ENCODE peak calls at places on chromosomes 6 and 20, in nine cellular contexts. One of them, this sample, is unnamed.

GRCh38 chr6:118799826-118800225 is 94.1 kb upstream of the ASF1A start:
- ATAC-seq in activated B cell treated with CpG ODN at 0.5 μM for 24 hours: no peak
- ATAC-seq in upper lobe of left lung: no peak
- ATAC-seq in left ventricle myocardium superior: no peak
- ATAC-seq in central memory CD8-positive, alpha-beta T cell: no peak
- ATAC-seq in stimulated activated naive B cell treated with anti-CD40 and anti-IgM and Interleukin-4, amounts not matched to agents 10 μg/mL and 1 μg/mL and 100 μg/mL, for 72 hours: no peak
- ATAC-seq in omental fat pad: no peak
- ATAC-seq in psoas muscle: no peak
- ATAC-seq in activated naive CD4-positive, alpha-beta T cell treated with anti-CD3 and anti-CD28 coated beads, Interleukin-2, amount 50 U/mL, for 72 hours: no peak
- ATAC-seq in this sample: no peak

GRCh38 chr20:62733891-62734290 is 25.3 kb downstream of the NTSR1 start:
- ATAC-seq in activated B cell treated with CpG ODN at 0.5 μM for 24 hours: no peak
- ATAC-seq in upper lobe of left lung: no peak
- ATAC-seq in left ventricle myocardium superior: no peak
- ATAC-seq in central memory CD8-positive, alpha-beta T cell: no peak
- ATAC-seq in stimulated activated naive B cell treated with anti-CD40 and anti-IgM and Interleukin-4, amounts not matched to agents 10 μg/mL and 1 μg/mL and 100 μg/mL, for 72 hours: no peak
- ATAC-seq in omental fat pad: no peak
- ATAC-seq in psoas muscle: no peak
- ATAC-seq in activated naive CD4-positive, alpha-beta T cell treated with anti-CD3 and anti-CD28 coated beads, Interleukin-2, amount 50 U/mL, for 72 hours: no peak
- ATAC-seq in this sample: no peak

GRCh38 chr20:10359621-10360040 is 74.4 kb downstream of the MKKS start:
- ATAC-seq in activated B cell treated with CpG ODN at 0.5 μM for 24 hours: no peak
- ATAC-seq in upper lobe of left lung: no peak
- ATAC-seq in left ventricle myocardium superior: peak
- ATAC-seq in central memory CD8-positive, alpha-beta T cell: no peak
- ATAC-seq in stimulated activated naive B cell treated with anti-CD40 and anti-IgM and Interleukin-4, amounts not matched to agents 10 μg/mL and 1 μg/mL and 100 μg/mL, for 72 hours: no peak
- ATAC-seq in omental fat pad: no peak
- ATAC-seq in psoas muscle: no peak
- ATAC-seq in activated naive CD4-positive, alpha-beta T cell treated with anti-CD3 and anti-CD28 coated beads, Interleukin-2, amount 50 U/mL, for 72 hours: no peak
- ATAC-seq in this sample: no peak

GRCh38 chr6:9139762-9140161 is 704.4 kb upstream of the SLC35B3 start:
- ATAC-seq in activated B cell treated with CpG ODN at 0.5 μM for 24 hours: no peak
- ATAC-seq in upper lobe of left lung: no peak
- ATAC-seq in left ventricle myocardium superior: no peak
- ATAC-seq in central memory CD8-positive, alpha-beta T cell: no peak
- ATAC-seq in stimulated activated naive B cell treated with anti-CD40 and anti-IgM and Interleukin-4, amounts not matched to agents 10 μg/mL and 1 μg/mL and 100 μg/mL, for 72 hours: no peak
- ATAC-seq in omental fat pad: no peak
- ATAC-seq in psoas muscle: no peak
- ATAC-seq in activated naive CD4-positive, alpha-beta T cell treated with anti-CD3 and anti-CD28 coated beads, Interleukin-2, amount 50 U/mL, for 72 hours: no peak
- ATAC-seq in this sample: no peak

GRCh38 chr20:56223352-56223751 is 25.2 kb upstream of the MC3R start:
- ATAC-seq in activated B cell treated with CpG ODN at 0.5 μM for 24 hours: no peak
- ATAC-seq in upper lobe of left lung: no peak
- ATAC-seq in left ventricle myocardium superior: no peak
- ATAC-seq in central memory CD8-positive, alpha-beta T cell: no peak
- ATAC-seq in stimulated activated naive B cell treated with anti-CD40 and anti-IgM and Interleukin-4, amounts not matched to agents 10 μg/mL and 1 μg/mL and 100 μg/mL, for 72 hours: no peak
- ATAC-seq in omental fat pad: no peak
- ATAC-seq in psoas muscle: no peak
- ATAC-seq in activated naive CD4-positive, alpha-beta T cell treated with anti-CD3 and anti-CD28 coated beads, Interleukin-2, amount 50 U/mL, for 72 hours: no peak
- ATAC-seq in this sample: no peak

GRCh38 chr20:41513829-41514228 is 104.3 kb downstream of the CHD6 start:
- ATAC-seq in activated B cell treated with CpG ODN at 0.5 μM for 24 hours: no peak
- ATAC-seq in upper lobe of left lung: no peak
- ATAC-seq in left ventricle myocardium superior: peak
- ATAC-seq in central memory CD8-positive, alpha-beta T cell: no peak
- ATAC-seq in stimulated activated naive B cell treated with anti-CD40 and anti-IgM and Interleukin-4, amounts not matched to agents 10 μg/mL and 1 μg/mL and 100 μg/mL, for 72 hours: no peak
- ATAC-seq in omental fat pad: no peak
- ATAC-seq in psoas muscle: no peak
- ATAC-seq in activated naive CD4-positive, alpha-beta T cell treated with anti-CD3 and anti-CD28 coated beads, Interleukin-2, amount 50 U/mL, for 72 hours: no peak
- ATAC-seq in this sample: no peak

GRCh38 chr6:81838031-81838430 is 85.5 kb upstream of the TENT5A start:
- ATAC-seq in activated B cell treated with CpG ODN at 0.5 μM for 24 hours: no peak
- ATAC-seq in upper lobe of left lung: peak
- ATAC-seq in left ventricle myocardium superior: peak
- ATAC-seq in central memory CD8-positive, alpha-beta T cell: no peak
- ATAC-seq in stimulated activated naive B cell treated with anti-CD40 and anti-IgM and Interleukin-4, amounts not matched to agents 10 μg/mL and 1 μg/mL and 100 μg/mL, for 72 hours: no peak
- ATAC-seq in omental fat pad: peak
- ATAC-seq in psoas muscle: no peak
- ATAC-seq in activated naive CD4-positive, alpha-beta T cell treated with anti-CD3 and anti-CD28 coated beads, Interleukin-2, amount 50 U/mL, for 72 hours: no peak
- ATAC-seq in this sample: no peak

GRCh38 chr20:46575394-46575793 is 24.9 kb upstream of the OCSTAMP start:
- ATAC-seq in activated B cell treated with CpG ODN at 0.5 μM for 24 hours: no peak
- ATAC-seq in upper lobe of left lung: no peak
- ATAC-seq in left ventricle myocardium superior: no peak
- ATAC-seq in central memory CD8-positive, alpha-beta T cell: no peak
- ATAC-seq in stimulated activated naive B cell treated with anti-CD40 and anti-IgM and Interleukin-4, amounts not matched to agents 10 μg/mL and 1 μg/mL and 100 μg/mL, for 72 hours: no peak
- ATAC-seq in omental fat pad: no peak
- ATAC-seq in psoas muscle: no peak
- ATAC-seq in activated naive CD4-positive, alpha-beta T cell treated with anti-CD3 and anti-CD28 coated beads, Interleukin-2, amount 50 U/mL, for 72 hours: no peak
- ATAC-seq in this sample: no peak

GRCh38 chr6:167795874-167796667 is 30.6 kb upstream of the AFDN start:
- ATAC-seq in activated B cell treated with CpG ODN at 0.5 μM for 24 hours: no peak
- ATAC-seq in upper lobe of left lung: peak
- ATAC-seq in left ventricle myocardium superior: peak
- ATAC-seq in central memory CD8-positive, alpha-beta T cell: no peak
- ATAC-seq in stimulated activated naive B cell treated with anti-CD40 and anti-IgM and Interleukin-4, amounts not matched to agents 10 μg/mL and 1 μg/mL and 100 μg/mL, for 72 hours: peak
- ATAC-seq in omental fat pad: peak
- ATAC-seq in psoas muscle: peak
- ATAC-seq in activated naive CD4-positive, alpha-beta T cell treated with anti-CD3 and anti-CD28 coated beads, Interleukin-2, amount 50 U/mL, for 72 hours: no peak
- ATAC-seq in this sample: no peak

GRCh38 chr20:41300906-41301305 is 16.6 kb downstream of the ZHX3 start:
- ATAC-seq in activated B cell treated with CpG ODN at 0.5 μM for 24 hours: no peak
- ATAC-seq in upper lobe of left lung: no peak
- ATAC-seq in left ventricle myocardium superior: no peak
- ATAC-seq in central memory CD8-positive, alpha-beta T cell: no peak
- ATAC-seq in stimulated activated naive B cell treated with anti-CD40 and anti-IgM and Interleukin-4, amounts not matched to agents 10 μg/mL and 1 μg/mL and 100 μg/mL, for 72 hours: peak
- ATAC-seq in omental fat pad: no peak
- ATAC-seq in psoas muscle: no peak
- ATAC-seq in activated naive CD4-positive, alpha-beta T cell treated with anti-CD3 and anti-CD28 coated beads, Interleukin-2, amount 50 U/mL, for 72 hours: no peak
- ATAC-seq in this sample: no peak

GRCh38 chr20:52291109-52291508 is 99.5 kb upstream of the ZFP64 start:
- ATAC-seq in activated B cell treated with CpG ODN at 0.5 μM for 24 hours: no peak
- ATAC-seq in upper lobe of left lung: no peak
- ATAC-seq in left ventricle myocardium superior: no peak
- ATAC-seq in central memory CD8-positive, alpha-beta T cell: no peak
- ATAC-seq in stimulated activated naive B cell treated with anti-CD40 and anti-IgM and Interleukin-4, amounts not matched to agents 10 μg/mL and 1 μg/mL and 100 μg/mL, for 72 hours: no peak
- ATAC-seq in omental fat pad: no peak
- ATAC-seq in psoas muscle: no peak
- ATAC-seq in activated naive CD4-positive, alpha-beta T cell treated with anti-CD3 and anti-CD28 coated beads, Interleukin-2, amount 50 U/mL, for 72 hours: no peak
- ATAC-seq in this sample: no peak

GRCh38 chr20:36399147-36399968 is 93.2 kb downstream of the DLGAP4 start:
- ATAC-seq in activated B cell treated with CpG ODN at 0.5 μM for 24 hours: no peak
- ATAC-seq in upper lobe of left lung: no peak
- ATAC-seq in left ventricle myocardium superior: no peak
- ATAC-seq in central memory CD8-positive, alpha-beta T cell: peak
- ATAC-seq in stimulated activated naive B cell treated with anti-CD40 and anti-IgM and Interleukin-4, amounts not matched to agents 10 μg/mL and 1 μg/mL and 100 μg/mL, for 72 hours: peak
- ATAC-seq in omental fat pad: no peak
- ATAC-seq in psoas muscle: no peak
- ATAC-seq in activated naive CD4-positive, alpha-beta T cell treated with anti-CD3 and anti-CD28 coated beads, Interleukin-2, amount 50 U/mL, for 72 hours: peak
- ATAC-seq in this sample: peak

GRCh38 chr20:23068283-23068682 is 17.8 kb downstream of the CD93 start:
- ATAC-seq in activated B cell treated with CpG ODN at 0.5 μM for 24 hours: no peak
- ATAC-seq in upper lobe of left lung: no peak
- ATAC-seq in left ventricle myocardium superior: no peak
- ATAC-seq in central memory CD8-positive, alpha-beta T cell: no peak
- ATAC-seq in stimulated activated naive B cell treated with anti-CD40 and anti-IgM and Interleukin-4, amounts not matched to agents 10 μg/mL and 1 μg/mL and 100 μg/mL, for 72 hours: no peak
- ATAC-seq in omental fat pad: no peak
- ATAC-seq in psoas muscle: no peak
- ATAC-seq in activated naive CD4-positive, alpha-beta T cell treated with anti-CD3 and anti-CD28 coated beads, Interleukin-2, amount 50 U/mL, for 72 hours: no peak
- ATAC-seq in this sample: no peak

GRCh38 chr20:51463560-51463959 is 79.0 kb downstream of the NFATC2 start:
- ATAC-seq in activated B cell treated with CpG ODN at 0.5 μM for 24 hours: no peak
- ATAC-seq in upper lobe of left lung: no peak
- ATAC-seq in left ventricle myocardium superior: no peak
- ATAC-seq in central memory CD8-positive, alpha-beta T cell: no peak
- ATAC-seq in stimulated activated naive B cell treated with anti-CD40 and anti-IgM and Interleukin-4, amounts not matched to agents 10 μg/mL and 1 μg/mL and 100 μg/mL, for 72 hours: no peak
- ATAC-seq in omental fat pad: no peak
- ATAC-seq in psoas muscle: no peak
- ATAC-seq in activated naive CD4-positive, alpha-beta T cell treated with anti-CD3 and anti-CD28 coated beads, Interleukin-2, amount 50 U/mL, for 72 hours: peak
- ATAC-seq in this sample: peak

GRCh38 chr6:14068133-14068532 is 49.4 kb upstream of the CD83 start:
- ATAC-seq in activated B cell treated with CpG ODN at 0.5 μM for 24 hours: no peak
- ATAC-seq in upper lobe of left lung: no peak
- ATAC-seq in left ventricle myocardium superior: no peak
- ATAC-seq in central memory CD8-positive, alpha-beta T cell: no peak
- ATAC-seq in stimulated activated naive B cell treated with anti-CD40 and anti-IgM and Interleukin-4, amounts not matched to agents 10 μg/mL and 1 μg/mL and 100 μg/mL, for 72 hours: peak
- ATAC-seq in omental fat pad: peak
- ATAC-seq in psoas muscle: no peak
- ATAC-seq in activated naive CD4-positive, alpha-beta T cell treated with anti-CD3 and anti-CD28 coated beads, Interleukin-2, amount 50 U/mL, for 72 hours: no peak
- ATAC-seq in this sample: peak

GRCh38 chr20:22288957-22289356 is 295.4 kb downstream of the FOXA2 start:
- ATAC-seq in activated B cell treated with CpG ODN at 0.5 μM for 24 hours: no peak
- ATAC-seq in upper lobe of left lung: no peak
- ATAC-seq in left ventricle myocardium superior: no peak
- ATAC-seq in central memory CD8-positive, alpha-beta T cell: no peak
- ATAC-seq in stimulated activated naive B cell treated with anti-CD40 and anti-IgM and Interleukin-4, amounts not matched to agents 10 μg/mL and 1 μg/mL and 100 μg/mL, for 72 hours: no peak
- ATAC-seq in omental fat pad: no peak
- ATAC-seq in psoas muscle: no peak
- ATAC-seq in activated naive CD4-positive, alpha-beta T cell treated with anti-CD3 and anti-CD28 coated beads, Interleukin-2, amount 50 U/mL, for 72 hours: no peak
- ATAC-seq in this sample: no peak

GRCh38 chr6:53464483-53464882 is 80.4 kb downstream of the GCLC start:
- ATAC-seq in activated B cell treated with CpG ODN at 0.5 μM for 24 hours: no peak
- ATAC-seq in upper lobe of left lung: peak
- ATAC-seq in left ventricle myocardium superior: no peak
- ATAC-seq in central memory CD8-positive, alpha-beta T cell: no peak
- ATAC-seq in stimulated activated naive B cell treated with anti-CD40 and anti-IgM and Interleukin-4, amounts not matched to agents 10 μg/mL and 1 μg/mL and 100 μg/mL, for 72 hours: no peak
- ATAC-seq in omental fat pad: peak
- ATAC-seq in psoas muscle: no peak
- ATAC-seq in activated naive CD4-positive, alpha-beta T cell treated with anti-CD3 and anti-CD28 coated beads, Interleukin-2, amount 50 U/mL, for 72 hours: no peak
- ATAC-seq in this sample: no peak

GRCh38 chr6:71333700-71334099 is 45.1 kb downstream of the OGFRL1 start:
- ATAC-seq in activated B cell treated with CpG ODN at 0.5 μM for 24 hours: no peak
- ATAC-seq in upper lobe of left lung: no peak
- ATAC-seq in left ventricle myocardium superior: peak
- ATAC-seq in central memory CD8-positive, alpha-beta T cell: no peak
- ATAC-seq in stimulated activated naive B cell treated with anti-CD40 and anti-IgM and Interleukin-4, amounts not matched to agents 10 μg/mL and 1 μg/mL and 100 μg/mL, for 72 hours: no peak
- ATAC-seq in omental fat pad: peak
- ATAC-seq in psoas muscle: peak
- ATAC-seq in activated naive CD4-positive, alpha-beta T cell treated with anti-CD3 and anti-CD28 coated beads, Interleukin-2, amount 50 U/mL, for 72 hours: no peak
- ATAC-seq in this sample: no peak

GRCh38 chr20:36481380-36482043 is 59.8 kb upstream of the MYL9 start:
- ATAC-seq in activated B cell treated with CpG ODN at 0.5 μM for 24 hours: no peak
- ATAC-seq in upper lobe of left lung: no peak
- ATAC-seq in left ventricle myocardium superior: no peak
- ATAC-seq in central memory CD8-positive, alpha-beta T cell: no peak
- ATAC-seq in stimulated activated naive B cell treated with anti-CD40 and anti-IgM and Interleukin-4, amounts not matched to agents 10 μg/mL and 1 μg/mL and 100 μg/mL, for 72 hours: no peak
- ATAC-seq in omental fat pad: no peak
- ATAC-seq in psoas muscle: peak
- ATAC-seq in activated naive CD4-positive, alpha-beta T cell treated with anti-CD3 and anti-CD28 coated beads, Interleukin-2, amount 50 U/mL, for 72 hours: no peak
- ATAC-seq in this sample: no peak

GRCh38 chr6:79868098-79868722 is 79.1 kb downstream of the ELOVL4 start:
- ATAC-seq in activated B cell treated with CpG ODN at 0.5 μM for 24 hours: no peak
- ATAC-seq in upper lobe of left lung: no peak
- ATAC-seq in left ventricle myocardium superior: peak
- ATAC-seq in central memory CD8-positive, alpha-beta T cell: peak
- ATAC-seq in stimulated activated naive B cell treated with anti-CD40 and anti-IgM and Interleukin-4, amounts not matched to agents 10 μg/mL and 1 μg/mL and 100 μg/mL, for 72 hours: peak
- ATAC-seq in omental fat pad: no peak
- ATAC-seq in psoas muscle: no peak
- ATAC-seq in activated naive CD4-positive, alpha-beta T cell treated with anti-CD3 and anti-CD28 coated beads, Interleukin-2, amount 50 U/mL, for 72 hours: no peak
- ATAC-seq in this sample: no peak

GRCh38 chr20:31652917-31653385 is 15.2 kb downstream of the COX4I2 start:
- ATAC-seq in activated B cell treated with CpG ODN at 0.5 μM for 24 hours: no peak
- ATAC-seq in upper lobe of left lung: no peak
- ATAC-seq in left ventricle myocardium superior: peak
- ATAC-seq in central memory CD8-positive, alpha-beta T cell: no peak
- ATAC-seq in stimulated activated naive B cell treated with anti-CD40 and anti-IgM and Interleukin-4, amounts not matched to agents 10 μg/mL and 1 μg/mL and 100 μg/mL, for 72 hours: no peak
- ATAC-seq in omental fat pad: no peak
- ATAC-seq in psoas muscle: no peak
- ATAC-seq in activated naive CD4-positive, alpha-beta T cell treated with anti-CD3 and anti-CD28 coated beads, Interleukin-2, amount 50 U/mL, for 72 hours: no peak
- ATAC-seq in this sample: no peak

GRCh38 chr6:22928775-22929174 is 359.4 kb downstream of the HDGFL1 start:
- ATAC-seq in activated B cell treated with CpG ODN at 0.5 μM for 24 hours: no peak
- ATAC-seq in upper lobe of left lung: no peak
- ATAC-seq in left ventricle myocardium superior: peak
- ATAC-seq in central memory CD8-positive, alpha-beta T cell: no peak
- ATAC-seq in stimulated activated naive B cell treated with anti-CD40 and anti-IgM and Interleukin-4, amounts not matched to agents 10 μg/mL and 1 μg/mL and 100 μg/mL, for 72 hours: no peak
- ATAC-seq in omental fat pad: no peak
- ATAC-seq in psoas muscle: no peak
- ATAC-seq in activated naive CD4-positive, alpha-beta T cell treated with anti-CD3 and anti-CD28 coated beads, Interleukin-2, amount 50 U/mL, for 72 hours: no peak
- ATAC-seq in this sample: no peak

GRCh38 chr6:35679399-35679798 is 9.3 kb downstream of the FKBP5 start:
- ATAC-seq in activated B cell treated with CpG ODN at 0.5 μM for 24 hours: no peak
- ATAC-seq in upper lobe of left lung: no peak
- ATAC-seq in left ventricle myocardium superior: no peak
- ATAC-seq in central memory CD8-positive, alpha-beta T cell: no peak
- ATAC-seq in stimulated activated naive B cell treated with anti-CD40 and anti-IgM and Interleukin-4, amounts not matched to agents 10 μg/mL and 1 μg/mL and 100 μg/mL, for 72 hours: no peak
- ATAC-seq in omental fat pad: no peak
- ATAC-seq in psoas muscle: no peak
- ATAC-seq in activated naive CD4-positive, alpha-beta T cell treated with anti-CD3 and anti-CD28 coated beads, Interleukin-2, amount 50 U/mL, for 72 hours: no peak
- ATAC-seq in this sample: no peak

GRCh38 chr6:14339172-14339571 is 221.6 kb downstream of the CD83 start:
- ATAC-seq in activated B cell treated with CpG ODN at 0.5 μM for 24 hours: no peak
- ATAC-seq in upper lobe of left lung: no peak
- ATAC-seq in left ventricle myocardium superior: no peak
- ATAC-seq in central memory CD8-positive, alpha-beta T cell: no peak
- ATAC-seq in stimulated activated naive B cell treated with anti-CD40 and anti-IgM and Interleukin-4, amounts not matched to agents 10 μg/mL and 1 μg/mL and 100 μg/mL, for 72 hours: no peak
- ATAC-seq in omental fat pad: no peak
- ATAC-seq in psoas muscle: no peak
- ATAC-seq in activated naive CD4-positive, alpha-beta T cell treated with anti-CD3 and anti-CD28 coated beads, Interleukin-2, amount 50 U/mL, for 72 hours: no peak
- ATAC-seq in this sample: no peak

GRCh38 chr6:82086944-82087343 is 160.6 kb downstream of the IBTK start:
- ATAC-seq in activated B cell treated with CpG ODN at 0.5 μM for 24 hours: no peak
- ATAC-seq in upper lobe of left lung: no peak
- ATAC-seq in left ventricle myocardium superior: no peak
- ATAC-seq in central memory CD8-positive, alpha-beta T cell: no peak
- ATAC-seq in stimulated activated naive B cell treated with anti-CD40 and anti-IgM and Interleukin-4, amounts not matched to agents 10 μg/mL and 1 μg/mL and 100 μg/mL, for 72 hours: no peak
- ATAC-seq in omental fat pad: no peak
- ATAC-seq in psoas muscle: no peak
- ATAC-seq in activated naive CD4-positive, alpha-beta T cell treated with anti-CD3 and anti-CD28 coated beads, Interleukin-2, amount 50 U/mL, for 72 hours: no peak
- ATAC-seq in this sample: no peak

GRCh38 chr6:71197770-71198169 is 90.8 kb upstream of the OGFRL1 start:
- ATAC-seq in activated B cell treated with CpG ODN at 0.5 μM for 24 hours: no peak
- ATAC-seq in upper lobe of left lung: no peak
- ATAC-seq in left ventricle myocardium superior: no peak
- ATAC-seq in central memory CD8-positive, alpha-beta T cell: no peak
- ATAC-seq in stimulated activated naive B cell treated with anti-CD40 and anti-IgM and Interleukin-4, amounts not matched to agents 10 μg/mL and 1 μg/mL and 100 μg/mL, for 72 hours: no peak
- ATAC-seq in omental fat pad: no peak
- ATAC-seq in psoas muscle: no peak
- ATAC-seq in activated naive CD4-positive, alpha-beta T cell treated with anti-CD3 and anti-CD28 coated beads, Interleukin-2, amount 50 U/mL, for 72 hours: no peak
- ATAC-seq in this sample: no peak

GRCh38 chr6:16659471-16660156 is 101.6 kb downstream of the ATXN1 start:
- ATAC-seq in activated B cell treated with CpG ODN at 0.5 μM for 24 hours: no peak
- ATAC-seq in upper lobe of left lung: no peak
- ATAC-seq in left ventricle myocardium superior: peak
- ATAC-seq in central memory CD8-positive, alpha-beta T cell: no peak
- ATAC-seq in stimulated activated naive B cell treated with anti-CD40 and anti-IgM and Interleukin-4, amounts not matched to agents 10 μg/mL and 1 μg/mL and 100 μg/mL, for 72 hours: peak
- ATAC-seq in omental fat pad: peak
- ATAC-seq in psoas muscle: no peak
- ATAC-seq in activated naive CD4-positive, alpha-beta T cell treated with anti-CD3 and anti-CD28 coated beads, Interleukin-2, amount 50 U/mL, for 72 hours: peak
- ATAC-seq in this sample: peak

GRCh38 chr6:70266142-70266541 is 36.7 kb downstream of the COL9A1 start:
- ATAC-seq in activated B cell treated with CpG ODN at 0.5 μM for 24 hours: no peak
- ATAC-seq in upper lobe of left lung: no peak
- ATAC-seq in left ventricle myocardium superior: no peak
- ATAC-seq in central memory CD8-positive, alpha-beta T cell: no peak
- ATAC-seq in stimulated activated naive B cell treated with anti-CD40 and anti-IgM and Interleukin-4, amounts not matched to agents 10 μg/mL and 1 μg/mL and 100 μg/mL, for 72 hours: no peak
- ATAC-seq in omental fat pad: no peak
- ATAC-seq in psoas muscle: no peak
- ATAC-seq in activated naive CD4-positive, alpha-beta T cell treated with anti-CD3 and anti-CD28 coated beads, Interleukin-2, amount 50 U/mL, for 72 hours: no peak
- ATAC-seq in this sample: no peak

GRCh38 chr6:72669324-72669723 is 47.5 kb downstream of the KCNQ5 start:
- ATAC-seq in activated B cell treated with CpG ODN at 0.5 μM for 24 hours: no peak
- ATAC-seq in upper lobe of left lung: no peak
- ATAC-seq in left ventricle myocardium superior: no peak
- ATAC-seq in central memory CD8-positive, alpha-beta T cell: no peak
- ATAC-seq in stimulated activated naive B cell treated with anti-CD40 and anti-IgM and Interleukin-4, amounts not matched to agents 10 μg/mL and 1 μg/mL and 100 μg/mL, for 72 hours: no peak
- ATAC-seq in omental fat pad: no peak
- ATAC-seq in psoas muscle: no peak
- ATAC-seq in activated naive CD4-positive, alpha-beta T cell treated with anti-CD3 and anti-CD28 coated beads, Interleukin-2, amount 50 U/mL, for 72 hours: no peak
- ATAC-seq in this sample: no peak

GRCh38 chr20:62390306-62391164 is 3.6 kb downstream of the RPS21 start:
- ATAC-seq in activated B cell treated with CpG ODN at 0.5 μM for 24 hours: no peak
- ATAC-seq in upper lobe of left lung: no peak
- ATAC-seq in left ventricle myocardium superior: no peak
- ATAC-seq in central memory CD8-positive, alpha-beta T cell: no peak
- ATAC-seq in stimulated activated naive B cell treated with anti-CD40 and anti-IgM and Interleukin-4, amounts not matched to agents 10 μg/mL and 1 μg/mL and 100 μg/mL, for 72 hours: no peak
- ATAC-seq in omental fat pad: no peak
- ATAC-seq in psoas muscle: no peak
- ATAC-seq in activated naive CD4-positive, alpha-beta T cell treated with anti-CD3 and anti-CD28 coated beads, Interleukin-2, amount 50 U/mL, for 72 hours: no peak
- ATAC-seq in this sample: no peak

GRCh38 chr6:37960139-37960935 is 140.8 kb downstream of the ZFAND3 start:
- ATAC-seq in activated B cell treated with CpG ODN at 0.5 μM for 24 hours: no peak
- ATAC-seq in upper lobe of left lung: no peak
- ATAC-seq in left ventricle myocardium superior: no peak
- ATAC-seq in central memory CD8-positive, alpha-beta T cell: no peak
- ATAC-seq in stimulated activated naive B cell treated with anti-CD40 and anti-IgM and Interleukin-4, amounts not matched to agents 10 μg/mL and 1 μg/mL and 100 μg/mL, for 72 hours: peak
- ATAC-seq in omental fat pad: no peak
- ATAC-seq in psoas muscle: no peak
- ATAC-seq in activated naive CD4-positive, alpha-beta T cell treated with anti-CD3 and anti-CD28 coated beads, Interleukin-2, amount 50 U/mL, for 72 hours: peak
- ATAC-seq in this sample: peak